ENCODE peak calls at places on chromosome X, in nine cellular contexts. P is A549, K is heart left ventricle, F is sigmoid colon, Y is IMR-90, Z is spleen, N is uterus, W is K562, T is prostate gland. D is an unnamed sample.

GRCh38 chrX:38860106-38861013 is 59.1 kb downstream of the MID1IP1 start:
- DNase-seq in P (no peak), K (no peak), F (no peak), Y (no peak), Z (no peak), N (no peak), W (no peak), T (no peak), D (no peak)

GRCh38 chrX:78321809-78322208 is 5.6 kb downstream of the CYSLTR1 start:
- DNase-seq in P (no peak), K (peak; percentile 47), F (no peak), Y (no peak), Z (peak; percentile 84), N (no peak), W (no peak), T (peak; percentile 58), D (peak; percentile 39)

GRCh38 chrX:68999351-68999750 is 165.9 kb downstream of the PJA1 start:
- DNase-seq in P (no peak), K (no peak), F (no peak), Y (peak; percentile 24), Z (no peak), N (no peak), W (no peak), T (no peak), D (no peak)

GRCh38 chrX:7586126-7586525 is 256.8 kb upstream of the VCX start:
- DNase-seq in P (no peak), K (no peak), F (no peak), Y (peak; percentile 35), Z (no peak), N (no peak), W (no peak), T (no peak), D (no peak)

GRCh38 chrX:86806786-86807185 is 658.5 kb downstream of the DACH2 start:
- DNase-seq in P (no peak), K (no peak), F (no peak), Y (peak; percentile 3), Z (no peak), N (no peak), W (peak; percentile 2), T (no peak), D (no peak)

GRCh38 chrX:100297732-100298131 is 112.3 kb downstream of the PCDH19 start:
- DNase-seq in P (no peak), K (no peak), F (no peak), Y (no peak), Z (no peak), N (no peak), W (no peak), T (no peak), D (no peak)

GRCh38 chrX:149962859-149963757 is 24.8 kb upstream of the EOLA2 start:
- DNase-seq in P (peak; percentile 51), K (peak; percentile 54), F (no peak), Y (peak; percentile 69), Z (no peak), N (no peak), W (no peak), T (peak; percentile 28), D (peak; percentile 54)

GRCh38 chrX:119984652-119985051 is 41.1 kb upstream of the NKAP start:
- DNase-seq in P (no peak), K (no peak), F (no peak), Y (no peak), Z (no peak), N (no peak), W (no peak), T (no peak), D (no peak)

GRCh38 chrX:54920610-54921426 is at the start of gene TRO:
- DNase-seq in P (no peak), K (no peak), F (no peak), Y (peak; percentile 10), Z (no peak), N (peak; percentile 22), W (no peak), T (no peak), D (no peak)
- TF ChIP-seq CTCF in P (no peak), K (no peak), F (no peak), Y (peak; percentile 27), Z (no peak), N (no peak), W (no peak), T (no peak), D (no peak)

DNA sequence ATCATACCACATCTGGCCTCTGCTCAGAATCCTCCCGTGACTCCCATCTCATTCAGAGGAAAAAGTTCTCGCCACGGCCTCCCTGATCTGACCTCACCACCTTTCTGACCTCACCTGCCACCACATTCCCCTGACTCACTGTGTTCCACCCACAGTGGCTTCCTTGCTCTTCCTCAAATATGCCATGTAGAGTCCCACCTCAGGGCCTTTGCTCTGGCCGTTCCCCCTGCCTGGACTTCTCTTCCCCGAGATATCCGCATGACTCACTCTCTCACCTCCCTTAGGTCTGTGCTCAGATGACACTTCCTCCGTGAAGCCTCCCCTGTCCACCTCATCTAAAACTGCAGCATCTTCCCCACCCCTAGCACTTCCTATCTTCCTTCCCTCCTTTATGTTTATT is 7.2 kb upstream of the TSPYL2 start:
- DNase-seq in P (no peak), K (no peak), F (no peak), Y (no peak), Z (peak; percentile 49), N (no peak), W (peak; percentile 19), T (no peak), D (no peak)
- H3K27ac ChIP-seq in P (no peak overlapping the region), K (no peak overlapping the region), F (no peak overlapping the region), Y (no peak overlapping the region), Z (no peak overlapping the region), N (no peak overlapping the region), W (no peak overlapping the region), T (no peak overlapping the region), D (no peak overlapping the region)

GRCh38 chrX:153972368-153973126 is at the start of gene TMEM187:
- DNase-seq in P (peak; percentile 89), K (peak; percentile 93), F (peak; percentile 94), Y (peak; percentile 84), Z (peak; percentile 95), N (peak; percentile 87), W (peak; percentile 85), T (peak; percentile 73), D (peak; percentile 88)
- TF ChIP-seq POLR2A in P (no peak), K (no peak), F (no peak), Y (peak; percentile 45), Z (no peak), N (peak; percentile 35), W (no peak), T (peak; percentile 58), D (no peak)

GRCh38 chrX:118329179-118329578 is 16.7 kb upstream of the WDR44 start:
- DNase-seq in P (no peak), K (no peak), F (no peak), Y (no peak), Z (no peak), N (no peak), W (peak; percentile 30), T (no peak), D (no peak)

GRCh38 chrX:118324588-118324987 is 21.3 kb upstream of the WDR44 start:
- DNase-seq in P (no peak), K (no peak), F (no peak), Y (no peak), Z (no peak), N (no peak), W (no peak), T (no peak), D (no peak)

DNA sequence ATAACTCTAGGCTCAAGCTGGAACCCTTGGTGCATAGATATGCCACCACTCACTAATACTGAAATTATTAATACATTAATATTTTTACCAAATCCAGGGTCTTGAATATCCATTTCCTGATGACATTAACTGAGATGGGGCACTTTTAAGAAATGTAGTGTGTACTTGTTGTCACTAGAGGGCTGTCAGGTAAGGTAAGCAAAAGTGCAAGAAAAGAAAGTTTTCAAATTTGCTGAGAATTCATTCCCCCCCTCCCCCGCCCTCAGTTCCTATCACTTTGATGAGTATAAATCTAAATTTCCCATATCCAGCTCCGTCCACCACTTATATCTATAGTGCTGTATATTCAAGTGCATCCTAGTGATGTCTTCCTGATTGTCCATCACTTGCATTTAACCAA is 20.5 kb upstream of the WDR44 start:
- DNase-seq in P (no peak), K (no peak), F (no peak), Y (no peak), Z (no peak), N (no peak), W (peak; percentile 15), T (no peak), D (no peak)
- TF ChIP-seq CTCF in P (peak; percentile 33), K (peak; percentile 17), F (no peak), Y (peak; percentile 14), Z (no peak), N (no peak), W (peak; percentile 34), T (no peak), D (no peak)

DNA sequence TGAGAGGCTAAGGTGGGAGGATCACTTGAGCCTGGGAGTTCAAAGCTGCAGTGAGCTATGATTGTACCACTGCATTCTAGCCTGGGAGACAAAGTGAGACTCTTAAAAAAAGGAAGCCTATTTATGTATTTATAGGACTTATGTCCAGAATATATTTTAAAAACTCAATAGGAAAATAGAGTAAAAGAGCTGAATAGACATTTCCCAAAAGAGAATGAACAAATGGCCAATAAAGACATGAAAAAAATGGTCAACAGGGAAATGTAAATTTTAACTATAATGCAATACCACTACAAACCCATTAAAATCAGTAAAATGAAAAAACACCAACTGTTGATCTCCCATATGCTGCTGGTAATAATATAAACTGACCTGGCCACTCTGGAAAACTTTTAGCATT is 115.0 kb downstream of the HUWE1 start:
- DNase-seq in P (no peak), K (no peak), F (no peak), Y (no peak), Z (no peak), N (no peak), W (no peak), T (no peak), D (no peak)
- H3K27ac ChIP-seq in P (no peak overlapping the region), K (no peak overlapping the region), F (no peak overlapping the region), Y (no peak overlapping the region), Z (no peak overlapping the region), N (no peak overlapping the region), W (no peak overlapping the region), T (no peak overlapping the region), D (no peak overlapping the region)

GRCh38 chrX:386768-387575 is at the start of gene PPP2R3B:
- DNase-seq in P (peak; percentile 99), K (peak; percentile 99), F (peak; percentile 100), Y (peak; percentile 98), Z (peak; percentile 100), N (peak; percentile 99), W (peak; percentile 98), T (peak; percentile 98), D (peak; percentile 99)
- TF ChIP-seq POLR2A in P (peak; percentile 74), K (no peak), F (no peak), Y (peak; percentile 90), Z (peak; percentile 24), N (peak; percentile 27), W (peak; percentile 93), T (peak; percentile 46), D (peak; percentile 55)

GRCh38 chrX:108307408-108308085 is 130.7 kb downstream of the COL4A6 start:
- DNase-seq in P (no peak), K (peak; percentile 71), F (no peak), Y (peak; percentile 6), Z (no peak), N (no peak), W (no peak), T (peak; percentile 30), D (no peak)
- TF ChIP-seq CTCF in P (no peak), K (no peak), F (no peak), Y (no peak), Z (no peak), N (no peak), W (no peak), T (no peak), D (no peak)

DNA sequence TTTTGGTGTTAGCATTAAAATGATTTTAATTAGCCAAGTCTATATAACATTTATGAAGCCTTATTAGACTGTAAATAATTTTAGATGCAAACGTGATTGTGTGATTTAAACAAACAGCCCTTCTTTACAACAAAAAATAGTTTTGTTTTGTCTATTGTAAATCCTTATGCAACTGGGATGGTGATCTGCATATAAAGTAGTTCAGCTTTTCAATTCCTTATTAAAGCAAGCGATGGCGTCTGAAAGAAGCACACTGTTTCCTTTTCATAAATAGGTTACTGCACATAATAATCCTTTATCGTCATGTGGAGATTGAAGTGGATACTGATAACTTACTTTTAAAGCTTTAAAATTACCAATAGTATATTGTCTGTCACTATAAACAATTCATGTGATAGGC is 8.8 kb downstream of the SLITRK2 start:
- DNase-seq in P (no peak), K (no peak), F (no peak), Y (no peak), Z (no peak), N (no peak), W (no peak), T (no peak), D (no peak)
- H3K27ac ChIP-seq in P (no peak overlapping the region), K (no peak overlapping the region), F (no peak overlapping the region), Y (no peak overlapping the region), Z (no peak overlapping the region), N (no peak overlapping the region), W (no peak overlapping the region), T (no peak overlapping the region), D (no peak overlapping the region)